ENCODE peak calls at places on chromosomes 11 and 22, in five cellular contexts. One of them, this sample, is unnamed.

GRCh38 chr11:86537541-86538222 is 134.7 kb downstream of the ME3 start:
- DNase-seq in effector CD4-positive, alpha-beta T cell: no peak
- DNase-seq in substantia nigra: no peak
- DNase-seq in stimulated activated CD4-positive, alpha-beta T cell treated with anti-CD3 and anti-CD28 coated beads, Interleukin-2, amount 100 ng/mL, for 48 hours: no peak
- DNase-seq in left colon: no peak
- DNase-seq in this sample: no peak

GRCh38 chr11:72720047-72720446 is 32.2 kb downstream of the ARAP1 start:
- DNase-seq in stimulated activated CD4-positive, alpha-beta T cell treated with anti-CD3 and anti-CD28 coated beads, Interleukin-2, amount 100 ng/mL, for 48 hours: no peak
- DNase-seq in substantia nigra: no peak
- DNase-seq in left colon: no peak
- DNase-seq in effector CD4-positive, alpha-beta T cell: no peak
- DNase-seq in this sample: no peak

GRCh38 chr11:298406-299065 is 790 bp downstream of the IFITM5 start:
- DNase-seq in stimulated activated CD4-positive, alpha-beta T cell treated with anti-CD3 and anti-CD28 coated beads, Interleukin-2, amount 100 ng/mL, for 48 hours: no peak
- DNase-seq in effector CD4-positive, alpha-beta T cell: no peak
- DNase-seq in left colon: peak
- DNase-seq in substantia nigra: no peak
- DNase-seq in this sample: no peak

GRCh38 chr11:72974487-72975205 is 160.4 kb downstream of the ATG16L2 start:
- DNase-seq in substantia nigra: no peak
- DNase-seq in stimulated activated CD4-positive, alpha-beta T cell treated with anti-CD3 and anti-CD28 coated beads, Interleukin-2, amount 100 ng/mL, for 48 hours: no peak
- DNase-seq in left colon: no peak
- DNase-seq in effector CD4-positive, alpha-beta T cell: no peak
- DNase-seq in this sample: no peak

GRCh38 chr11:57480409-57481137 is 20.2 kb downstream of the RTN4RL2 start:
- DNase-seq in left colon: peak
- DNase-seq in stimulated activated CD4-positive, alpha-beta T cell treated with anti-CD3 and anti-CD28 coated beads, Interleukin-2, amount 100 ng/mL, for 48 hours: peak
- DNase-seq in effector CD4-positive, alpha-beta T cell: peak
- DNase-seq in substantia nigra: no peak
- DNase-seq in this sample: peak

GRCh38 chr11:26377619-26378018 is 45.7 kb downstream of the ANO3 start:
- DNase-seq in substantia nigra: no peak
- DNase-seq in left colon: no peak
- DNase-seq in effector CD4-positive, alpha-beta T cell: no peak
- DNase-seq in stimulated activated CD4-positive, alpha-beta T cell treated with anti-CD3 and anti-CD28 coated beads, Interleukin-2, amount 100 ng/mL, for 48 hours: no peak
- DNase-seq in this sample: no peak

GRCh38 chr11:32259641-32260081 is 168.8 kb downstream of the RCN1 start:
- DNase-seq in substantia nigra: no peak
- DNase-seq in left colon: peak
- DNase-seq in effector CD4-positive, alpha-beta T cell: no peak
- DNase-seq in stimulated activated CD4-positive, alpha-beta T cell treated with anti-CD3 and anti-CD28 coated beads, Interleukin-2, amount 100 ng/mL, for 48 hours: no peak
- DNase-seq in this sample: no peak

GRCh38 chr22:23829845-23830372 is 8.9 kb downstream of the DERL3 start:
- DNase-seq in substantia nigra: no peak
- DNase-seq in stimulated activated CD4-positive, alpha-beta T cell treated with anti-CD3 and anti-CD28 coated beads, Interleukin-2, amount 100 ng/mL, for 48 hours: no peak
- DNase-seq in left colon: no peak
- DNase-seq in effector CD4-positive, alpha-beta T cell: no peak
- DNase-seq in this sample: no peak

GRCh38 chr11:69641681-69642548 is 959 bp downstream of the CCND1 start:
- DNase-seq in left colon: no peak
- DNase-seq in effector CD4-positive, alpha-beta T cell: no peak
- DNase-seq in substantia nigra: no peak
- DNase-seq in stimulated activated CD4-positive, alpha-beta T cell treated with anti-CD3 and anti-CD28 coated beads, Interleukin-2, amount 100 ng/mL, for 48 hours: no peak
- DNase-seq in this sample: peak

This sample was measured in effector memory CD8-positive, alpha-beta T cell.